ENCODE peak calls at places on chromosomes 7 and 10, in six cellular contexts. I is HepG2, R is GM12892, D is GM12878, T is K562, W is H1. M is an unnamed sample.
A peak's percentile ranks its signal among the peaks of the same experiment; 100 is the strongest.

GRCh38 chr10:59674211-59674836 is 35.3 kb downstream of the SLC16A9 start:
- DNase-seq in I (no peak), R (no peak), D (no peak), T (peak; percentile 37), W (no peak), M (no peak)

GRCh38 chr10:116201670-116202430 is 71.2 kb downstream of the GFRA1 start:
- DNase-seq in I (no peak), R (no peak), D (no peak), T (no peak), W (no peak), M (no peak)

GRCh38 chr10:108358912-108359311 is 1194.4 kb upstream of the SORCS1 start:
- DNase-seq in I (peak; percentile 2), R (peak; percentile 1), D (peak; percentile 13), T (no peak), W (no peak), M (peak; percentile 2)

GRCh38 chr10:70404906-70405824 is 1.2 kb downstream of the EIF4EBP2 start:
- DNase-seq in I (peak; percentile 83), R (no peak), D (no peak), T (peak; percentile 88), W (no peak), M (no peak)

GRCh38 chr10:122328676-122329075 is 45.8 kb upstream of the PLEKHA1 start:
- DNase-seq in I (no peak), R (no peak), D (no peak), T (no peak), W (no peak), M (no peak)

GRCh38 chr10:49605177-49605938 is 4.8 kb upstream of the SLC18A3 start:
- DNase-seq in I (no peak), R (no peak), D (no peak), T (no peak), W (no peak), M (no peak)

GRCh38 chr7:128167316-128167691 is 73.8 kb upstream of the LEP start:
- DNase-seq in I (no peak), R (no peak), D (no peak), T (peak; percentile 59), W (no peak), M (peak; percentile 37)

GRCh38 chr7:107874605-107875446 is 16.2 kb upstream of the DLD start:
- DNase-seq in I (peak; percentile 63), R (no peak), D (no peak), T (peak; percentile 84), W (no peak), M (no peak)

GRCh38 chr10:89426230-89426868 is 12.0 kb downstream of the IFIT5 start:
- DNase-seq in I (peak; percentile 41), R (peak; percentile 9), D (no peak), T (peak; percentile 46), W (no peak), M (no peak)

GRCh38 chr7:149715476-149715875 is 57.9 kb downstream of the ZNF467 start:
- DNase-seq in I (no peak), R (no peak), D (no peak), T (no peak), W (no peak), M (no peak)

GRCh38 chr10:77355844-77356243 is 281.8 kb downstream of the KCNMA1 start:
- DNase-seq in I (no peak), R (no peak), D (no peak), T (no peak), W (no peak), M (no peak)

GRCh38 chr7:147674705-147675104 is 915.9 kb upstream of the C7orf33 start:
- DNase-seq in I (no peak), R (no peak), D (no peak), T (no peak), W (no peak), M (no peak)

DNA sequence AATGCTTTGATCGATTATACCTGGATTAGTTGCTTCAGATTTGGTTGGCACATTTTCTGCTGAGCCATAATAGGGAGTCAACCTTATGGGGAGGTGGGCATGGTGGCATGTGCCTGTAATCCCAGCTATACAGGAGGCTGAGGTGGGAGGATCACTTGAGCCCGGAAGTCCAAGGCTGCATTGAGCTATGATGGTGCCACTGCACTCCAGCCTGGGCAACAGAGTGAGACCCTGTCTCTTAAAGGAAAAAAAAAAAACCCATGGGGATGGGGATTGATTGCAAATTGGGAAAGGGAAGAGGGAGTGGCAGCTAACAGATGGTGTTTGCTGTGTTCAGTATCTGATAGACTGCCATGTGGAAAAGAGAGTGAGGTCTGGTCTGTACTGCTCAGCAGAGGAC is 11.1 kb downstream of the STK17A start:
- DNase-seq in I (no peak), R (no peak), D (no peak), T (no peak), W (no peak), M (no peak)
- TF ChIP-seq TAF1 in I (no peak), R (no peak), D (no peak), T (no peak), W (no peak), M (no peak)

GRCh38 chr10:68618234-68618633 is 58.1 kb downstream of the TET1 start:
- DNase-seq in I (no peak), R (no peak), D (no peak), T (no peak), W (no peak), M (no peak)
- TF ChIP-seq POLR2AphosphoS5 in I (no peak), R (no peak), D (no peak), T (no peak), W (no peak), M (no peak)

DNA sequence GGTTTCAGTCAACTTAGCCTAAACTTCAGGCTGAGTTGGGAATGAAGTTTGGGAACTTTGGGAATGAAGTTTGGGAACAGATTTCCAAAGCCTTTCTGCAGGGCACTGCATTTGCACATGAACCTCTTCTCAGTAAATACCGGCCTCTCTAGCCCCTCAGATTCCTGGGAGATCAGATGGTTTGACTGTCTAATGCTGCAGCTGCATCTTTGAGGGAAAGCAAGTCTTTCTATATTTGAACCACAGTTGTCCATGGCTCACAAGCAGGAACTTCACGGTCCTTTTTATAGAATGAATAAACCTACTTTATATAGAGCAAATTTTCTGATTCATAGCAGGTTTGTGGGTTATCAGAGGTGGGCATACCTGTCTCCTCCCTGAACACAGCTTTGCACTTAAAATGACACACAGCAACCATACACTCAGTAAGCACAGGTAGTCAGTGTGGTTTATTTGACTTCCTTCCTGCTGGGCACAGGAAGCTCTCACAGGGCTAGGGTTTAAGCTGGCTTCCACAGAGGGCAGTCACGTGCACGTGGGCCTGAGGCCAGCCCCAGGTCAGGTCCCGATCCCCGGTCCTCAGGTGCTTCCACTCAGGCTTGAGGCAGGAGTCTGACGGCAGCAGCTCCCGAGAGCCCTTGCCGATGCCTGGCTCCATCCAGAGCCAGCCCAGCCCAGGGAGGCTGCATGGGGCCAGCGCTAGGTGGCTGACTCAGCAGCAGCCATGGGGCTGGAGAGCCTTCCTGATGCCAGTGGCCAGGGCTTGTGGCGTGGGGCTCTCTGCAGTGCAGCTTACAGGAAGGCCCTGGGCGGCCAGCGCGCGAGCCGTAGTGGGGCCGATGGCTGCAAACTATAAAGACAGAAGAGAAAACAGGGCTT is 12.8 kb upstream of the MMP21 start:
- DNase-seq in I (no peak), R (no peak), D (no peak), T (no peak), W (no peak), M (no peak)
- TF ChIP-seq POLR2A in I (no peak), R (no peak), D (no peak), T (no peak), W (no peak), M (no peak)

GRCh38 chr7:123727071-123727837 is 21.5 kb downstream of the WASL start:
- DNase-seq in I (peak; percentile 53), R (no peak), D (no peak), T (no peak), W (no peak), M (no peak)
- TF ChIP-seq TAF1 in I (no peak), R (no peak), D (no peak), T (no peak), W (no peak), M (no peak)

M was measured in GM12891.